ENCODE peak calls at places on chromosome 12, in ten cellular contexts. E is CD8-positive, alpha-beta T cell; J is tibial nerve; A is HFFc6; W is MM.1S; T is IMR-90; Q is bronchial epithelial cell; H is endothelial cell; I is A549; N is HepG2. Z is an unnamed sample.

GRCh38 chr12:119666900-119667576 is 895 bp upstream of the PRKAB1 start:
- DNase-seq in J (no peak), W (no peak), E (no peak), T (no peak), N (no peak), Q (no peak), A (no peak), H (no peak), I (no peak), Z (no peak)

GRCh38 chr12:16300706-16301105 is 23.2 kb upstream of the SLC15A5 start:
- DNase-seq in N (no peak), H (no peak), Q (no peak), E (no peak), W (no peak), T (no peak), I (no peak), A (no peak), J (peak; percentile 14), Z (no peak)

GRCh38 chr12:69129564-69129963 is 109.8 kb upstream of the CPSF6 start:
- DNase-seq in I (no peak), Q (no peak), A (no peak), E (no peak), J (no peak), W (no peak), T (no peak), N (no peak), H (no peak), Z (no peak)

GRCh38 chr12:98582093-98582492 is 11.4 kb upstream of the SLC25A3 start:
- DNase-seq in J (no peak), I (no peak), A (peak; percentile 45), T (peak; percentile 58), N (no peak), H (no peak), Q (no peak), E (no peak), W (no peak), Z (no peak)

GRCh38 chr12:77725611-77726010 is 105.1 kb upstream of the NAV3 start:
- DNase-seq in A (peak; percentile 95), E (no peak), W (no peak), T (peak; percentile 67), H (no peak), Q (no peak), J (no peak), I (no peak), N (no peak), Z (no peak)

GRCh38 chr12:29054790-29055663 is 94.1 kb upstream of the FAR2 start:
- DNase-seq in T (no peak), E (no peak), N (no peak), J (no peak), W (no peak), Q (no peak), H (no peak), A (no peak), I (no peak), Z (no peak)

GRCh38 chr12:102601621-102602020 is 121.3 kb upstream of the IGF1 start:
- DNase-seq in Q (no peak), A (no peak), T (no peak), J (no peak), N (no peak), I (no peak), E (no peak), H (no peak), W (no peak), Z (no peak)

GRCh38 chr12:126752021-126752420 is 1514.9 kb upstream of the TMEM132C start:
- DNase-seq in I (no peak), T (no peak), J (no peak), Q (no peak), A (no peak), W (no peak), N (no peak), H (no peak), E (no peak), Z (no peak)

GRCh38 chr12:104342147-104342546 is 38.6 kb downstream of the EID3 start:
- DNase-seq in Q (no peak), I (no peak), W (no peak), N (no peak), T (no peak), J (no peak), A (no peak), H (no peak), E (no peak), Z (no peak)

GRCh38 chr12:104340917-104341611 is 37.5 kb downstream of the EID3 start:
- DNase-seq in Q (no peak), I (no peak), T (no peak), J (no peak), W (no peak), A (no peak), E (no peak), N (no peak), H (no peak), Z (no peak)

GRCh38 chr12:104337030-104337558 is 33.6 kb downstream of the EID3 start:
- DNase-seq in A (no peak), N (no peak), T (no peak), E (no peak), W (no peak), Q (no peak), I (no peak), J (no peak), H (no peak), Z (no peak)

GRCh38 chr12:104340177-104340576 is 36.6 kb downstream of the EID3 start:
- DNase-seq in E (no peak), J (no peak), H (no peak), N (no peak), W (no peak), T (peak; percentile 33), Q (no peak), A (no peak), I (no peak), Z (no peak)

DNA sequence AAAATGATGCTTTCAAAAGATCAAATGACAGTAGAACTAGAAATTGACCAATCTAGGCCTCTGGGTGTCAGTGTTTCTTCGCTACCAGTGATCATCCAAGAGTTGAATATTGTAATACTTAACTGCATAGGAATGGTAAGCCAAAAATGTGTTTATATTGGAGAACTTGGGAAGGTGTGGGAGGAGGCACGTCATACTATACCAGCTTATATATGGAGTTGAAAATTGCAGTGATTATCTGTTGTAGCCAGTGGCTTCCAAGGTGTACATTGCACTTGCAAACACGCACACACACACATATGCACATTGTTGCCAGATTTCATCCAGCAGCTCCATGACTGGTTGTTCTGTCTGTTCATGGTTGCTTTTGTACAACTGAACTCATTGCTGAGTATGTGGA is 36.1 kb downstream of the EID3 start:
- DNase-seq in J (no peak), H (no peak), A (no peak), E (no peak), T (peak; percentile 54), N (no peak), W (no peak), I (no peak), Q (no peak), Z (no peak)
- TF ChIP-seq CTCF in J (no peak), H (no peak), A (peak; percentile 14), E (no peak), T (peak; percentile 13), N (no peak), W (no peak), I (no peak), Q (no peak), Z (no peak)

GRCh38 chr12:2639020-2639298 is 155.8 kb upstream of the FKBP4 start:
- DNase-seq in H (no peak), W (no peak), J (no peak), E (no peak), A (no peak), Q (no peak), I (no peak), N (no peak), T (no peak), Z (no peak)

GRCh38 chr12:2641209-2641608 is 153.6 kb upstream of the FKBP4 start:
- DNase-seq in W (peak; percentile 16), A (peak; percentile 35), N (no peak), J (no peak), I (peak; percentile 43), Q (no peak), T (peak; percentile 30), H (peak; percentile 54), E (no peak), Z (no peak)

GRCh38 chr12:2641761-2642160 is 153.0 kb upstream of the FKBP4 start:
- DNase-seq in I (no peak), A (no peak), Q (no peak), W (no peak), E (no peak), T (no peak), J (no peak), H (no peak), N (no peak), Z (no peak)

GRCh38 chr12:2640709-2641108 is 154.1 kb upstream of the FKBP4 start:
- DNase-seq in A (peak; percentile 95), J (no peak), Q (peak; percentile 89), H (no peak), N (no peak), T (peak; percentile 99), W (no peak), E (no peak), I (peak; percentile 72), Z (peak; percentile 47)

GRCh38 chr12:2640281-2640680 is 154.5 kb upstream of the FKBP4 start:
- DNase-seq in J (no peak), I (peak; percentile 20), N (no peak), Q (no peak), A (no peak), T (no peak), W (no peak), E (no peak), H (no peak), Z (no peak)
- TF ChIP-seq CTCF in J (no peak), I (no peak), N (peak; percentile 4), Q (no peak), A (peak; percentile 53), T (peak; percentile 7), W (no peak), E (no peak), H (no peak), Z (no peak)

GRCh38 chr12:124506832-124507153 is 60.6 kb downstream of the NCOR2 start:
- DNase-seq in I (no peak), T (no peak), Q (no peak), H (no peak), A (no peak), J (no peak), N (no peak), W (no peak), E (no peak), Z (no peak)

GRCh38 chr12:124509300-124509675 is 58.1 kb downstream of the NCOR2 start:
- DNase-seq in I (no peak), J (no peak), A (no peak), Q (no peak), W (no peak), N (no peak), H (no peak), E (no peak), T (no peak), Z (no peak)

GRCh38 chr12:124506145-124506831 is 61.1 kb downstream of the NCOR2 start:
- DNase-seq in I (no peak), E (no peak), N (no peak), T (no peak), W (no peak), Q (no peak), H (no peak), A (no peak), J (peak; percentile 82), Z (no peak)

GRCh38 chr12:124508323-124509096 is 58.9 kb downstream of the NCOR2 start:
- DNase-seq in E (no peak), W (no peak), N (no peak), H (no peak), J (peak; percentile 59), T (peak; percentile 27), A (peak; percentile 18), Q (no peak), I (no peak), Z (no peak)

GRCh38 chr12:124507188-124508109 is 60.0 kb downstream of the NCOR2 start:
- DNase-seq in E (no peak), T (peak; percentile 69), H (no peak), A (no peak), Q (no peak), I (no peak), J (peak; percentile 52), N (no peak), W (no peak), Z (no peak)
- TF ChIP-seq CTCF in E (no peak), T (no peak), H (no peak), A (no peak), Q (no peak), I (no peak), J (no peak), N (no peak), W (no peak), Z (no peak)

GRCh38 chr12:57240926-57241555 is 9.9 kb downstream of the STAC3 start:
- DNase-seq in E (no peak), W (no peak), J (no peak), A (peak; percentile 28), Q (no peak), I (no peak), T (no peak), N (no peak), H (peak; percentile 38), Z (no peak)
- TF ChIP-seq CTCF in E (no peak), W (no peak), J (no peak), A (peak; percentile 3), Q (no peak), I (no peak), T (no peak), N (no peak), H (no peak), Z (no peak)